ENCODE peak calls at places on chromosomes 1 and 21, in four cellular contexts. One of them, this sample, is unnamed.

GRCh38 chr1:238377280-238377919 is 486.7 kb upstream of the ZP4 start:
- DNase-seq in SIG-M5: no peak
- DNase-seq in DMS153: no peak
- DNase-seq in hippocampal formation: no peak
- DNase-seq in this sample: no peak

GRCh38 chr1:145795257-145795881 is 28.5 kb downstream of the RNF115 start:
- DNase-seq in hippocampal formation: no peak
- DNase-seq in DMS153: no peak
- DNase-seq in SIG-M5: no peak
- DNase-seq in this sample: no peak

GRCh38 chr21:32565856-32566465 is 19.4 kb downstream of the TCP10L start:
- DNase-seq in hippocampal formation: no peak
- DNase-seq in SIG-M5: no peak
- DNase-seq in DMS153: no peak
- DNase-seq in this sample: no peak

GRCh38 chr1:35029756-35030155 is 2.0 kb downstream of the ZMYM6 start:
- DNase-seq in DMS153: no peak
- DNase-seq in hippocampal formation: no peak
- DNase-seq in SIG-M5: no peak
- DNase-seq in this sample: no peak

GRCh38 chr1:84995484-84996334 is 1.2 kb downstream of the MCOLN2 start:
- DNase-seq in SIG-M5: no peak
- DNase-seq in hippocampal formation: no peak
- DNase-seq in DMS153: no peak
- DNase-seq in this sample: no peak

GRCh38 chr21:35019631-35020032 is 29.5 kb downstream of the RUNX1 start:
- DNase-seq in hippocampal formation: no peak
- DNase-seq in SIG-M5: no peak
- DNase-seq in DMS153: no peak
- DNase-seq in this sample: no peak

GRCh38 chr1:200837931-200838571 is 34.7 kb upstream of the GPR25 start:
- DNase-seq in hippocampal formation: no peak
- DNase-seq in DMS153: no peak
- DNase-seq in SIG-M5: no peak
- DNase-seq in this sample: no peak

GRCh38 chr1:107739183-107739582 is 225.8 kb downstream of the VAV3 start:
- DNase-seq in SIG-M5: no peak
- DNase-seq in DMS153: no peak
- DNase-seq in hippocampal formation: no peak
- DNase-seq in this sample: no peak

GRCh38 chr1:228512852-228513243 is 25.7 kb downstream of the RNF187 start:
- DNase-seq in DMS153: no peak
- DNase-seq in SIG-M5: no peak
- DNase-seq in hippocampal formation: no peak
- DNase-seq in this sample: no peak

GRCh38 chr1:23979387-23980005 is 631 bp downstream of the SRSF10 start:
- DNase-seq in DMS153: no peak
- DNase-seq in hippocampal formation: no peak
- DNase-seq in SIG-M5: no peak
- DNase-seq in this sample: no peak

GRCh38 chr21:27649323-27649722 is 682.4 kb upstream of the ADAMTS5 start:
- DNase-seq in SIG-M5: no peak
- DNase-seq in DMS153: no peak
- DNase-seq in hippocampal formation: no peak
- DNase-seq in this sample: no peak

GRCh38 chr1:156765664-156766063 is 1.7 kb upstream of the PRCC start:
- DNase-seq in DMS153: no peak
- DNase-seq in hippocampal formation: no peak
- DNase-seq in SIG-M5: peak
- DNase-seq in this sample: no peak

GRCh38 chr1:59705849-59706599 is 108.7 kb upstream of the HOOK1 start:
- DNase-seq in hippocampal formation: no peak
- DNase-seq in DMS153: no peak
- DNase-seq in SIG-M5: no peak
- DNase-seq in this sample: no peak

GRCh38 chr1:63662846-63663245 is 69.6 kb downstream of the PGM1 start:
- DNase-seq in SIG-M5: no peak
- DNase-seq in hippocampal formation: no peak
- DNase-seq in DMS153: no peak
- DNase-seq in this sample: no peak

GRCh38 chr21:38167345-38167744 is 89.4 kb upstream of the KCNJ15 start:
- DNase-seq in SIG-M5: no peak
- DNase-seq in DMS153: no peak
- DNase-seq in hippocampal formation: no peak
- DNase-seq in this sample: no peak

GRCh38 chr1:87717167-87717670 is 388.5 kb downstream of the LMO4 start:
- DNase-seq in hippocampal formation: no peak
- DNase-seq in DMS153: no peak
- DNase-seq in SIG-M5: no peak
- DNase-seq in this sample: no peak

GRCh38 chr1:77126309-77126708 is 92.9 kb downstream of the PIGK start:
- DNase-seq in DMS153: peak
- DNase-seq in hippocampal formation: peak
- DNase-seq in SIG-M5: no peak
- DNase-seq in this sample: peak